ENCODE peak calls at places on chromosome 6, in four cellular contexts. N, Y, C and I are unnamed samples.

GRCh38 chr6:99885051-99885450 is 109.0 kb downstream of the MCHR2 start:
- DNase-seq in N (no peak), Y (no peak), C (no peak), I (no peak)

GRCh38 chr6:167968091-167968490 is 29.4 kb upstream of the KIF25 start:
- DNase-seq in N (no peak), Y (no peak), C (peak; percentile 63), I (peak; percentile 46)

GRCh38 chr6:31172973-31173384 is 2.5 kb upstream of the POU5F1 start:
- DNase-seq in N (no peak), Y (no peak), C (no peak), I (peak; percentile 23)

GRCh38 chr6:162389353-162390085 is 338.0 kb downstream of the PRKN start:
- DNase-seq in N (no peak), Y (no peak), C (no peak), I (no peak)

GRCh38 chr6:14770572-14770971 is 475.3 kb upstream of the JARID2 start:
- DNase-seq in N (no peak), Y (no peak), C (no peak), I (no peak)

GRCh38 chr6:165762125-165762524 is 99.1 kb upstream of the PDE10A start:
- DNase-seq in N (no peak), Y (no peak), C (no peak), I (no peak)

GRCh38 chr6:118939683-118940082 is 4.7 kb upstream of the MCM9 start:
- DNase-seq in N (no peak), Y (no peak), C (no peak), I (no peak)

GRCh38 chr6:16033214-16033613 is 95.7 kb upstream of the MYLIP start:
- DNase-seq in N (no peak), Y (no peak), C (no peak), I (no peak)

GRCh38 chr6:85483041-85483700 is 33.3 kb downstream of the NT5E start:
- DNase-seq in N (peak; percentile 76), Y (peak; percentile 87), C (peak; percentile 91), I (peak; percentile 87)

GRCh38 chr6:105108631-105109262 is 71.1 kb downstream of the POPDC3 start:
- DNase-seq in N (no peak), Y (no peak), C (no peak), I (no peak)

GRCh38 chr6:32689531-32690505 is 23.4 kb upstream of the HLA-DQB1 start:
- DNase-seq in N (no peak), Y (no peak), C (no peak), I (no peak)

GRCh38 chr6:148611213-148611612 is 135.6 kb upstream of the UST start:
- DNase-seq in N (no peak), Y (no peak), C (no peak), I (no peak)

GRCh38 chr6:166541366-166541765 is 45.1 kb downstream of the RAMACL start:
- DNase-seq in N (no peak), Y (no peak), C (peak; percentile 15), I (no peak)

GRCh38 chr6:71489736-71490135 is 201.1 kb downstream of the OGFRL1 start:
- DNase-seq in N (no peak), Y (no peak), C (no peak), I (no peak)

GRCh38 chr6:2485116-2485515 is 239.7 kb upstream of the GMDS start:
- DNase-seq in N (no peak), Y (no peak), C (no peak), I (no peak)

GRCh38 chr6:68226460-68226859 is 408.6 kb upstream of the ADGRB3 start:
- DNase-seq in N (no peak), Y (no peak), C (no peak), I (no peak)

GRCh38 chr6:19663479-19663878 is 173.7 kb upstream of the ID4 start:
- DNase-seq in N (no peak), Y (no peak), C (no peak), I (no peak)

GRCh38 chr6:12602342-12602741 is 114.2 kb upstream of the PHACTR1 start:
- DNase-seq in N (no peak), Y (no peak), C (no peak), I (no peak)

DNA sequence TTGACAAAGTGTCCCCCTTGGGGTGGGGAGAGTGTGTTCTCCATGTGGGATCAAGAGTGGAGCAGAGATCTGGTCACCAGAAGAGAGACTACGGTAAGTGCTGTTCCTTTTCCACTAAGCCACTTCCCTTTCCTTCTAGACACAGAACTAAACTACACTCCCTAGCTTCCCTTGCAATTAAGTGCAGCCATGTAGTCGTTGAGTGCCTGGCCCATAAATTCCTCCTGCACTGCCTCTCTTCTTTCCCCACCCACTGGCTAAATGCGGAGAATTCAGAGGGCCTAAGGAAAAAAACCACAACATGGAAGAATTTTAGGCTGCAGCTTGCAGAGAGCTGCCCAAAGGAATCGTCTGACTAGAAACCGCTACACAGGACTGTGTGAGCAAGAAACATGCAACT is 1.5 kb downstream of the WDR27 start:
- DNase-seq in N (no peak), Y (no peak), C (no peak), I (no peak)
- TF ChIP-seq CTCF in N (no peak), Y (no peak), C (no peak), I (no peak)

GRCh38 chr6:51684038-51684437 is 403.4 kb downstream of the PKHD1 start:
- DNase-seq in N (no peak), Y (no peak), C (no peak), I (no peak)
- TF ChIP-seq CTCF in N (no peak), Y (no peak), C (no peak), I (no peak)

DNA sequence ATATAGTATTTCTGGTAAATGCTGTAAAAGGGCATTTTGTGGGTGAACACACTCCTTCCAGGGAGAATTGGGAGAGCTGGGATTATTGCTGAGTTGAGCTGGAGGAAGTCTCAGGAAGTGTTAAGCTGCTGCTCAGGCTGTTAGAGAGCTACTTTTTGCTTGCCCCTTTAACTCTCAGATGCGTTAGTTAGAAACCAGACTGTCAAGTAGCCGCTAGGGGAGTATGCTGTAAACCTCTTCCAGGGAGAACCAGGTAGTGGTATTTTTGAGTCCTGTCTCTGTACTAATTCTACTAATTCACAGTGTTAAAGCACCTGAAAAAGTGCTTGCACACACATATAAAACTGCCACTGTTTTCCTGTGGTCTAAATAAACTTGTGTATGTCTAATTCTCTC is 6.6 kb upstream of the GFRAL start:
- DNase-seq in N (no peak), Y (no peak), C (no peak), I (no peak)
- TF ChIP-seq CTCF in N (no peak), Y (no peak), C (no peak), I (no peak)

DNA sequence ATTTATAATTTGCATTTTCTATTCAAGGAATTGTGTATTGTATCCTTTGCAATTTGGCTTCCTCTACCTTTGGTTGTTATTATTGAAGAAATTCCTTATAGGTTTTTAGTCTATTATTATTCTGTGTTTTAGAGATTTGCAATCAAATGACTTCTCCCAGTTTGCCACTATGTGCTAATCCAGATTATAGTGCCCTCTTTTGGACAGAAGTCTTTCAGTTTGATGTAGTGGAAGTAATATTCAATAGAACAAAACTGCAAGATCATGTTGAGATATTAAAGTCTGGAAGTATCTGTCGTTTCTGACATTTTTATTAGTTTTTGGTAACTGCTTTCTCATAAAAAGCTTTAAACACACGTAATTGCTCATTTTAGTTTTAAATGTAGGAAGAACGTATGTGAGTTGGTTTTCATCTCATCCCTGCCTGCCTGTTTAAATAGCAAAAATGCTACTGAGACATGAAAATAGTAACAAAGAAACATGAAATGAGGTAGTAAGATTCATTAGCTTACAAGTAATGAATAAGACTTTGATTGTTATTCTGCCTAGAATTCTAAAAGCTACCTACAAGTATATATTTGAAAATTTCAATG is 72.8 kb downstream of the RTN4IP1 start:
- DNase-seq in N (no peak), Y (no peak), C (no peak), I (no peak)
- TF ChIP-seq CTCF in N (no peak), Y (peak; percentile 30), C (peak; percentile 60), I (no peak)

GRCh38 chr6:55290736-55291135 is 36.5 kb upstream of the GFRAL start:
- DNase-seq in N (no peak), Y (no peak), C (no peak), I (no peak)

DNA sequence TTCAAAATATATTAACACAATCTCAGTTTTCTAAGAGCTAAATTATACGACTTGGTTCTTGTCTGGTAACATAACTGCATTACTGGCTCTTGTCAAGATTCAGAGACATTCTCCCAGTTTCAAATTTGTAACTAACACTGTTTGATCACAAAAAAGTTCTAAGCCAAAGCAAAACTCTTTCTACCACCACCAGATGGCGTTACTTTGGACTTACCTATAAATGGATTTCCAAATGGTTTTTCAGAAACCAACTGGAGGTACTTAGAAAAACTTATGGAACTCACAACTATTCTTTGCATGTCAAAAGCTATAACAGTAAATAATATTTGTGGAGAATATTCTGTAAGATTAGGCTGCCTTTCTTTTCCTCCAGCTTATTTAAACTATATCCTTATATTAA is 34.2 kb upstream of the GFRAL start:
- DNase-seq in N (no peak), Y (no peak), C (no peak), I (no peak)
- TF ChIP-seq CTCF in N (no peak), Y (peak; percentile 22), C (no peak), I (peak; percentile 22)

GRCh38 chr6:130282234-130282995 is 59.7 kb upstream of the SAMD3 start:
- DNase-seq in N (no peak), Y (no peak), C (peak; percentile 52), I (no peak)
- TF ChIP-seq CTCF in N (no peak), Y (peak; percentile 20), C (peak; percentile 52), I (peak; percentile 20)

GRCh38 chr6:35568967-35569606 is 56.4 kb upstream of the TULP1 start:
- DNase-seq in N (no peak), Y (peak; percentile 72), C (peak; percentile 62), I (peak; percentile 21)
- TF ChIP-seq CTCF in N (no peak), Y (peak; percentile 41), C (peak; percentile 30), I (peak; percentile 19)